ENCODE peak calls at places on chromosomes 4 and X, in nine cellular contexts. D is Peyer's patch, I is K562, G is AG10803, O is lung, X is Calu3, J is GM12878, F is lower leg skin, H is astrocyte of the spinal cord. P is an unnamed sample.

GRCh38 chr4:51931461-51931860 is 88.5 kb downstream of the DCUN1D4 start:
- DNase-seq in F (no peak), X (no peak), I (no peak), H (peak), J (no peak), G (no peak), D (no peak), O (no peak), P (no peak)

GRCh38 chrX:19272452-19272851 is 71.3 kb upstream of the PDHA1 start:
- DNase-seq in H (peak), O (no peak), D (no peak), J (peak), G (peak), I (no peak), X (no peak), F (no peak), P (no peak)

GRCh38 chrX:155048997-155049619 is 21.8 kb downstream of the CMC4 start:
- DNase-seq in I (peak), D (peak), G (peak), H (peak), O (peak), X (peak), F (no peak), J (no peak), P (peak)

GRCh38 chr4:158856852-158857251 is 88.0 kb downstream of the FNIP2 start:
- DNase-seq in X (no peak), J (no peak), O (no peak), H (peak), I (no peak), F (no peak), G (peak), D (no peak), P (peak)

GRCh38 chr4:155946486-155946885 is 7.2 kb downstream of the CTSO start:
- DNase-seq in O (no peak), G (peak), H (peak), J (no peak), F (no peak), X (no peak), I (no peak), D (no peak), P (no peak)

GRCh38 chr4:152485726-152486276 is 50.1 kb downstream of the FBXW7 start:
- DNase-seq in J (peak), D (no peak), H (peak), F (no peak), O (no peak), X (peak), G (peak), I (no peak), P (peak)

GRCh38 chr4:48877827-48878535 is 28.6 kb downstream of the OCIAD2 start:
- DNase-seq in X (no peak), G (no peak), F (no peak), D (no peak), J (no peak), O (no peak), H (no peak), I (no peak), P (no peak)

GRCh38 chr4:84796388-84796787 is 170.1 kb downstream of the WDFY3 start:
- DNase-seq in H (peak), X (no peak), D (no peak), O (no peak), J (no peak), I (peak), G (no peak), F (no peak), P (no peak)

GRCh38 chr4:163142246-163142645 is 24.4 kb downstream of the NAF1 start:
- DNase-seq in G (no peak), F (no peak), D (no peak), I (no peak), J (no peak), X (no peak), H (no peak), O (no peak), P (no peak)

GRCh38 chr4:15958562-15958961 is 4.4 kb downstream of the FGFBP2 start:
- DNase-seq in G (no peak), I (no peak), X (no peak), H (no peak), J (no peak), F (no peak), D (no peak), O (no peak), P (no peak)

GRCh38 chrX:109936598-109936997 is 66.3 kb upstream of the TMEM164 start:
- DNase-seq in H (no peak), F (no peak), O (no peak), G (no peak), X (no peak), I (no peak), J (no peak), D (no peak), P (peak)

GRCh38 chr4:99586747-99587146 is 12.1 kb downstream of the MTTP start:
- DNase-seq in J (no peak), F (no peak), G (no peak), D (no peak), O (no peak), I (no peak), X (no peak), H (no peak), P (no peak)

GRCh38 chr4:52755409-52755808 is 4.2 kb upstream of the ERVMER34-1 start:
- DNase-seq in O (no peak), D (no peak), H (no peak), G (no peak), F (no peak), X (no peak), J (no peak), I (no peak), P (no peak)

GRCh38 chr4:1192091-1192492 is 19.7 kb upstream of the SPON2 start:
- DNase-seq in X (peak), H (peak), D (peak), I (no peak), F (peak), G (peak), O (peak), J (no peak), P (peak)

GRCh38 chr4:15131551-15131950 is 129.3 kb downstream of the CPEB2 start:
- DNase-seq in H (no peak), X (no peak), J (no peak), O (peak), G (no peak), F (no peak), I (no peak), D (no peak), P (no peak)

GRCh38 chr4:2794707-2795557 is 2.0 kb downstream of the SH3BP2 start:
- DNase-seq in F (peak), I (no peak), J (no peak), D (peak), X (no peak), G (peak), O (peak), H (peak), P (peak)

GRCh38 chr4:15031197-15031596 is 28.9 kb downstream of the CPEB2 start:
- DNase-seq in D (no peak), O (no peak), J (no peak), G (no peak), H (peak), F (no peak), X (no peak), I (no peak), P (no peak)

GRCh38 chrX:106912864-106913263 is 7.3 kb upstream of the CLDN2 start:
- DNase-seq in I (no peak), X (no peak), F (no peak), D (no peak), G (peak), O (no peak), H (no peak), J (no peak), P (peak)

DNA sequence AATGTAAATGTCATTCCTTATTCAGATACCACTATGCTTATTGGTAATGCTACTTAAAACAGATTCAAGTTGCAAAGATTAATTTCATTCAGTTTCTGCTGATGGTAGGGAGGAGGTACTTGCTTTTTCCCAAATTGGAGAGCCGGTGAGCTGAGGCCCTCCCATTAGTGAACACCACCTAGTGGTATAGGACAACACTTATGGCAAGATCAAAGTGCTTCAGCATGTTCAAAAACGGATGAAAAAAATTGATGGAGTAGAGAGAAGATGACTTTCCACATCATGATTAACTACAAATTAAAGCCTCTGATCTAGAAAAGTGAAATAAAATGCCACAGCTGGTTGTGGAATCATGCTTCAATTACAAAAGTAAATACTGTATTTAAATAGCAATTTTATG is 112.9 kb downstream of the MBNL3 start:
- DNase-seq in O (no peak), I (no peak), X (no peak), J (no peak), G (no peak), H (no peak), D (no peak), F (no peak), P (no peak)
- TF ChIP-seq CTCF in O (no peak), I (peak), X (peak), J (no peak), G (peak), H (peak), D (no peak), F (no peak), P (peak)

GRCh38 chr4:180028682-180029081 is 2214.5 kb upstream of the TENM3 start:
- DNase-seq in G (no peak), I (no peak), O (no peak), X (peak), F (no peak), J (peak), H (peak), D (peak), P (no peak)
- TF ChIP-seq CTCF in G (no peak), I (no peak), O (no peak), X (no peak), F (no peak), J (peak), H (peak), D (no peak), P (no peak)

DNA sequence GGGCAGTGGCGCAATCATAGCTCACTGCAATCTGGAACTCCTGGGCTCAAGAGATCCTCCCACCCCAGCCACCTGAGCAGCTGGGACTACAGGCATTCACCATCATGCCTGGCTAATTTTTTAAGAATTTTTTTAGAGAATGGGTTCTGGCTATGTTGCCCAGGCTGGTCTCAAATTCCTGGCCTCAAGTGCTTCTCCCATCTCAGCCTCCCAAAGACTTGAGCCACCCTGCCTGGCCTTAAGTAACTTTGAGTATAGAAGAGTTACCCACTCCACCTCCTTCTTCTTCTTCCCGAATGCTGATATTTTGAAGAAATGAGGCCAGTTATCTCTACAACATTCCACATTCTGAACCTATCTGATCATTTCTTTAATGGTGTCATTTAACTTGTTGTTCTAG is 72.4 kb upstream of the WWC2 start:
- DNase-seq in I (no peak), O (no peak), X (no peak), G (no peak), F (no peak), D (no peak), H (no peak), J (no peak), P (no peak)
- TF ChIP-seq CTCF in I (no peak), O (no peak), X (no peak), G (no peak), F (no peak), D (no peak), H (no peak), J (no peak), P (no peak)

GRCh38 chr4:17761062-17761461 is 20.4 kb downstream of the FAM184B start:
- DNase-seq in D (no peak), F (no peak), J (no peak), X (no peak), H (no peak), O (no peak), I (no peak), G (no peak), P (no peak)

GRCh38 chr4:17760602-17761001 is 20.8 kb downstream of the FAM184B start:
- DNase-seq in D (no peak), F (no peak), H (no peak), O (no peak), G (no peak), X (no peak), I (no peak), J (no peak), P (no peak)

GRCh38 chr4:17763352-17763890 is 18.0 kb downstream of the FAM184B start:
- DNase-seq in F (no peak), O (no peak), G (no peak), I (no peak), X (no peak), H (no peak), J (no peak), D (no peak), P (no peak)

GRCh38 chr4:17763931-17764330 is 17.5 kb downstream of the FAM184B start:
- DNase-seq in J (no peak), F (no peak), G (no peak), X (no peak), D (no peak), O (no peak), H (no peak), I (no peak), P (no peak)

GRCh38 chr4:17762705-17763104 is 18.7 kb downstream of the FAM184B start:
- DNase-seq in D (no peak), O (no peak), X (no peak), F (no peak), J (no peak), H (peak), G (peak), I (peak), P (peak)
- TF ChIP-seq CTCF in D (no peak), O (no peak), X (no peak), F (no peak), J (peak), H (peak), G (peak), I (peak), P (peak)

GRCh38 chrX:153495362-153495751 is 577 bp downstream of the BGN start:
- DNase-seq in H (peak), G (no peak), J (no peak), D (no peak), F (no peak), X (no peak), O (no peak), I (no peak), P (peak)
- TF ChIP-seq CTCF in H (no peak), G (no peak), J (no peak), D (no peak), F (no peak), X (no peak), O (no peak), I (no peak), P (peak)

DNA sequence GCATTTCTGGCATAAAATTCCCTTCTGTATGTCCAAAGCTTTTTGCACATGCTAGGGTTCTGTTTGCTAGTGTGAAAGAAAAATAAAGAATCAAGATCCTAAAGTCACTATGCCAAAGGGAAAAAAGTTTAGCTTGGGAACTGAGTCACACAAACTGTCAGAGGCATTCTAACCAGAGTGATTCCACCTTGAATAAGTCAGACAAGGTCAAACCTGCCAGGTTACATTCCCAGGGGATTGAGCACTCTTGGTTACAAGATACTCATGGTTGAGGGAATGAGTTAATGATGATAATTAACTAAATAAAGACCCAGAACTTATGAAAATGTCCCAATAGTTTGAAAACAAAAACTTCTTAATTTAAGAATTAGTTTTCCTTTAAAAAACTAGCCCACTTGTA is 13.7 kb upstream of the UGT2B17 start:
- DNase-seq in H (no peak), X (no peak), D (no peak), O (no peak), G (no peak), F (no peak), J (no peak), I (no peak), P (no peak)
- TF ChIP-seq CTCF in H (no peak), X (no peak), D (no peak), O (no peak), G (no peak), F (no peak), J (no peak), I (no peak), P (no peak)

GRCh38 chrX:146278381-146278780 is 460.8 kb downstream of the SLITRK2 start:
- DNase-seq in F (no peak), O (no peak), X (no peak), J (no peak), I (no peak), H (no peak), G (no peak), D (no peak), P (no peak)
- TF ChIP-seq CTCF in F (no peak), O (no peak), X (no peak), J (peak), I (no peak), H (no peak), G (no peak), D (no peak), P (no peak)

GRCh38 chrX:145394344-145394743 is 147.0 kb downstream of the SPANXN1 start:
- DNase-seq in I (no peak), D (no peak), G (no peak), F (no peak), X (no peak), J (no peak), O (no peak), H (no peak), P (no peak)

GRCh38 chrX:145396612-145397011 is 149.3 kb downstream of the SPANXN1 start:
- DNase-seq in F (no peak), X (no peak), I (no peak), H (no peak), J (no peak), G (no peak), O (no peak), D (no peak), P (no peak)

GRCh38 chrX:145393702-145394235 is 146.5 kb downstream of the SPANXN1 start:
- DNase-seq in O (no peak), F (no peak), D (no peak), G (no peak), H (no peak), J (no peak), I (no peak), X (no peak), P (no peak)
- TF ChIP-seq CTCF in O (no peak), F (no peak), D (no peak), G (no peak), H (peak), J (peak), I (no peak), X (no peak), P (peak)

P was measured in HFFc6.